ENCODE peak calls at places on chromosomes 5 and 9, in eight cellular contexts. One of them, this sample, is unnamed.

GRCh38 chr5:89268460-89268859 is 385.5 kb upstream of the MEF2C start:
- DNase-seq in HCT116: no peak
- DNase-seq in stomach: no peak
- DNase-seq in K562: no peak
- DNase-seq in upper lobe of left lung: peak
- DNase-seq in breast epithelium: no peak
- DNase-seq in GM23338: no peak
- DNase-seq in transverse colon: peak
- DNase-seq in this sample: no peak

GRCh38 chr9:72041775-72042194 is 18.6 kb downstream of the C9orf57 start:
- DNase-seq in HCT116: no peak
- DNase-seq in stomach: no peak
- DNase-seq in K562: no peak
- DNase-seq in upper lobe of left lung: peak
- DNase-seq in breast epithelium: peak
- DNase-seq in GM23338: no peak
- DNase-seq in transverse colon: no peak
- DNase-seq in this sample: peak

GRCh38 chr9:115015018-115015635 is 84.7 kb upstream of the TNFSF8 start:
- DNase-seq in HCT116: peak
- DNase-seq in stomach: peak
- DNase-seq in K562: peak
- DNase-seq in upper lobe of left lung: peak
- DNase-seq in breast epithelium: no peak
- DNase-seq in GM23338: peak
- DNase-seq in transverse colon: peak
- DNase-seq in this sample: no peak

GRCh38 chr5:162684145-162684544 is 616.6 kb downstream of the GABRG2 start:
- DNase-seq in HCT116: no peak
- DNase-seq in stomach: no peak
- DNase-seq in K562: no peak
- DNase-seq in upper lobe of left lung: no peak
- DNase-seq in breast epithelium: no peak
- DNase-seq in GM23338: no peak
- DNase-seq in transverse colon: no peak
- DNase-seq in this sample: no peak

GRCh38 chr9:115969096-115969495 is 184.5 kb upstream of the PAPPA start:
- DNase-seq in HCT116: no peak
- DNase-seq in stomach: no peak
- DNase-seq in K562: no peak
- DNase-seq in upper lobe of left lung: no peak
- DNase-seq in breast epithelium: no peak
- DNase-seq in GM23338: no peak
- DNase-seq in transverse colon: no peak
- DNase-seq in this sample: no peak

GRCh38 chr9:77218612-77219011 is 41.3 kb downstream of the VPS13A start:
- DNase-seq in HCT116: no peak
- DNase-seq in stomach: no peak
- DNase-seq in K562: no peak
- DNase-seq in upper lobe of left lung: no peak
- DNase-seq in breast epithelium: no peak
- DNase-seq in GM23338: no peak
- DNase-seq in transverse colon: no peak
- DNase-seq in this sample: no peak

GRCh38 chr5:20514145-20514544 is 526.1 kb upstream of the CDH18 start:
- DNase-seq in HCT116: no peak
- DNase-seq in stomach: no peak
- DNase-seq in K562: no peak
- DNase-seq in upper lobe of left lung: no peak
- DNase-seq in breast epithelium: no peak
- DNase-seq in GM23338: no peak
- DNase-seq in transverse colon: no peak
- DNase-seq in this sample: no peak

GRCh38 chr9:125805057-125805456 is 57.9 kb downstream of the PBX3 start:
- DNase-seq in HCT116: no peak
- DNase-seq in stomach: no peak
- DNase-seq in K562: no peak
- DNase-seq in upper lobe of left lung: no peak
- DNase-seq in breast epithelium: no peak
- DNase-seq in GM23338: no peak
- DNase-seq in transverse colon: no peak
- DNase-seq in this sample: no peak

GRCh38 chr9:130171226-130172148 is 717 bp upstream of the NCS1 start:
- DNase-seq in HCT116: no peak
- DNase-seq in stomach: no peak
- DNase-seq in K562: no peak
- DNase-seq in upper lobe of left lung: no peak
- DNase-seq in breast epithelium: no peak
- DNase-seq in GM23338: peak
- DNase-seq in transverse colon: no peak
- DNase-seq in this sample: peak

GRCh38 chr9:130172858-130173461 is 756 bp downstream of the NCS1 start:
- DNase-seq in HCT116: no peak
- DNase-seq in stomach: no peak
- DNase-seq in K562: peak
- DNase-seq in upper lobe of left lung: no peak
- DNase-seq in breast epithelium: no peak
- DNase-seq in GM23338: no peak
- DNase-seq in transverse colon: no peak
- DNase-seq in this sample: peak

GRCh38 chr9:130173462-130173876 is 1.3 kb downstream of the NCS1 start:
- DNase-seq in HCT116: no peak
- DNase-seq in stomach: no peak
- DNase-seq in K562: no peak
- DNase-seq in upper lobe of left lung: no peak
- DNase-seq in breast epithelium: no peak
- DNase-seq in GM23338: peak
- DNase-seq in transverse colon: no peak
- DNase-seq in this sample: peak

GRCh38 chr9:130174025-130174424 is 1.8 kb downstream of the NCS1 start:
- DNase-seq in HCT116: no peak
- DNase-seq in stomach: no peak
- DNase-seq in K562: no peak
- DNase-seq in upper lobe of left lung: no peak
- DNase-seq in breast epithelium: no peak
- DNase-seq in GM23338: no peak
- DNase-seq in transverse colon: no peak
- DNase-seq in this sample: peak

GRCh38 chr9:130172161-130172857 is at the start of gene NCS1:
- DNase-seq in HCT116: peak
- DNase-seq in stomach: peak
- DNase-seq in K562: peak
- DNase-seq in upper lobe of left lung: peak
- DNase-seq in breast epithelium: peak
- DNase-seq in GM23338: peak
- DNase-seq in transverse colon: peak
- DNase-seq in this sample: peak
- H3K4me3 ChIP-seq in HCT116: peak
- H3K4me3 ChIP-seq in stomach: peak
- H3K4me3 ChIP-seq in K562: peak
- H3K4me3 ChIP-seq in upper lobe of left lung: peak
- H3K4me3 ChIP-seq in breast epithelium: peak
- H3K4me3 ChIP-seq in GM23338: peak
- H3K4me3 ChIP-seq in transverse colon: peak
- H3K4me3 ChIP-seq in this sample: peak

GRCh38 chr5:56094579-56095361 is 100.0 kb upstream of the IL6ST start:
- DNase-seq in HCT116: no peak
- DNase-seq in stomach: no peak
- DNase-seq in K562: no peak
- DNase-seq in upper lobe of left lung: no peak
- DNase-seq in breast epithelium: no peak
- DNase-seq in GM23338: no peak
- DNase-seq in transverse colon: no peak
- DNase-seq in this sample: no peak
- TF ChIP-seq POLR2AphosphoS5 in HCT116: no peak
- TF ChIP-seq POLR2AphosphoS5 in stomach: no peak
- TF ChIP-seq POLR2AphosphoS5 in K562: no peak
- TF ChIP-seq POLR2AphosphoS5 in upper lobe of left lung: no peak
- TF ChIP-seq POLR2AphosphoS5 in breast epithelium: no peak
- TF ChIP-seq POLR2AphosphoS5 in GM23338: no peak
- TF ChIP-seq POLR2AphosphoS5 in transverse colon: no peak
- TF ChIP-seq POLR2AphosphoS5 in this sample: no peak

GRCh38 chr5:172799416-172799815 is 28.4 kb upstream of the DUSP1 start:
- DNase-seq in HCT116: no peak
- DNase-seq in stomach: no peak
- DNase-seq in K562: no peak
- DNase-seq in upper lobe of left lung: no peak
- DNase-seq in breast epithelium: no peak
- DNase-seq in GM23338: no peak
- DNase-seq in transverse colon: no peak
- DNase-seq in this sample: no peak
- H3K27ac ChIP-seq in HCT116: no peak
- H3K27ac ChIP-seq in stomach: peak
- H3K27ac ChIP-seq in K562: no peak
- H3K27ac ChIP-seq in upper lobe of left lung: peak
- H3K27ac ChIP-seq in breast epithelium: peak
- H3K27ac ChIP-seq in GM23338: no peak
- H3K27ac ChIP-seq in transverse colon: peak
- H3K27ac ChIP-seq in this sample: peak

DNA sequence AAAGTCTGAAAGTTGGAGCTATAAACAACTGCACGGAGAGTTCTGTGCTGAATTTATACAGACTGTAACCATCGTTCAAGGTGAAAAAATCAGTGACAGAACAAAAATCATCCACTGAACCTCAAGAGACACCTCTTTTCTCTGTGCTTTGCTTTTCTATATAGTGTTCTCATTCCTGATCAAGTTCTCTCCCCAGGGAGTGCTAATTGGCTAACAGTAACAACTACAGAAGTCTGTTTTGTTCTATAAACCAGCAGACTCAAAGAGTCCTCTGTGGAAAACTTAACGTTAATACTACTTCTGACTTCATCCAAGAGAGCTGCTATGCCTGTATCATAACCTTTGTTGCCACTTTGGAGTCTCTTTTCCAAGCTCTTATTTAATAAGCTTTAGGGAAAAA is 1388.3 kb upstream of the C9orf72 start:
- DNase-seq in HCT116: no peak
- DNase-seq in stomach: no peak
- DNase-seq in K562: no peak
- DNase-seq in upper lobe of left lung: no peak
- DNase-seq in breast epithelium: no peak
- DNase-seq in GM23338: no peak
- DNase-seq in transverse colon: no peak
- DNase-seq in this sample: no peak
- H3K4me3 ChIP-seq in HCT116: no peak
- H3K4me3 ChIP-seq in stomach: no peak
- H3K4me3 ChIP-seq in K562: no peak
- H3K4me3 ChIP-seq in upper lobe of left lung: no peak
- H3K4me3 ChIP-seq in breast epithelium: no peak
- H3K4me3 ChIP-seq in GM23338: no peak
- H3K4me3 ChIP-seq in transverse colon: no peak
- H3K4me3 ChIP-seq in this sample: no peak

GRCh38 chr5:151471276-151471675 is 23.9 kb downstream of the SLC36A1 start:
- DNase-seq in HCT116: no peak
- DNase-seq in stomach: no peak
- DNase-seq in K562: no peak
- DNase-seq in upper lobe of left lung: no peak
- DNase-seq in breast epithelium: no peak
- DNase-seq in GM23338: no peak
- DNase-seq in transverse colon: no peak
- DNase-seq in this sample: no peak
- TF ChIP-seq POLR2AphosphoS5 in HCT116: no peak
- TF ChIP-seq POLR2AphosphoS5 in stomach: no peak
- TF ChIP-seq POLR2AphosphoS5 in K562: no peak
- TF ChIP-seq POLR2AphosphoS5 in upper lobe of left lung: no peak
- TF ChIP-seq POLR2AphosphoS5 in breast epithelium: no peak
- TF ChIP-seq POLR2AphosphoS5 in GM23338: no peak
- TF ChIP-seq POLR2AphosphoS5 in transverse colon: no peak
- TF ChIP-seq POLR2AphosphoS5 in this sample: no peak

DNA sequence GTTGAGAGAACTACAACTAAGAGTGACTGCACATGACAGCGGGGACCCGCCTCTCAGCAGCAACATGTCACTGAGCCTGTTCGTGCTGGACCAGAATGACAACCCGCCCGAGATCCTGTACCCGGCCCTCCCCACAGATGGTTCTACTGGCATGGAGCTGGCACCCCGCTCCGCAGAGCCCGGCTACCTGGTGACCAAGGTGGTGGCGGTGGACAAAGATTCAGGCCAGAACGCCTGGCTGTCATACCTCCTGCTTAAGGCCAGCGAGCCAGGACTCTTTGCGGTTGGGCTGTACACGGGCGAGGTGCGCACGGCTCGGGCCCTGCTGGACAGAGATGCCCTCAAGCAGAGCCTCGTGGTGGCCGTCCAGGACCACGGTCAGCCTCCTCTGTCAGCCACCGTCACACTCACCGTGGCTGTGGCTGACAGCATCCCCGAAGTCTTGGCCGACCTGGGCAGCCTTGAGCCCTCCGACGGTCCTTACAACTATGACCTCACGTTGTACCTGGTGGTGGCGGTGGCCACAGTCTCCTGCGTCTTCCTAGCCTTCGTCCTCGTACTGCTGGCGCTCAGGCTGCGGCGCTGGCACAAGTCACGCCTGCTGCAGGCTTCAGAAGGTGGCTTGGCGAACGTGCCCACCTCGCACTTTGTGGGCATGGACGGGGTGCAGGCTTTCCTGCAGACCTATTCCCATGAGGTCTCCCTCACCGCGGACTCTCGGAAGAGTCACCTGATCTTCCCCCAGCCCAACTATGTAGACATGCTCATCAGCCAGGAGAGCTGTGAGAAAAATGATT is 2.1 kb downstream of the PCDHGA7 start:
- DNase-seq in HCT116: no peak
- DNase-seq in stomach: no peak
- DNase-seq in K562: no peak
- DNase-seq in upper lobe of left lung: no peak
- DNase-seq in breast epithelium: no peak
- DNase-seq in GM23338: no peak
- DNase-seq in transverse colon: no peak
- DNase-seq in this sample: no peak
- H3K27ac ChIP-seq in HCT116: no peak
- H3K27ac ChIP-seq in stomach: no peak
- H3K27ac ChIP-seq in K562: no peak
- H3K27ac ChIP-seq in upper lobe of left lung: no peak
- H3K27ac ChIP-seq in breast epithelium: no peak
- H3K27ac ChIP-seq in GM23338: no peak
- H3K27ac ChIP-seq in transverse colon: no peak
- H3K27ac ChIP-seq in this sample: no peak

This sample was measured in sigmoid colon.